ENCODE peak calls at places on chromosome 22, in four cellular contexts. S, G, D and R are unnamed samples.

GRCh38 chr22:28716686-28717085 is 24.9 kb downstream of the CHEK2 start:
- DNase-seq in S (no peak), D (no peak), G (no peak), R (no peak)

GRCh38 chr22:39243443-39244072 is 1.2 kb downstream of the PDGFB start:
- DNase-seq in G (no peak), S (no peak), D (peak; percentile 78), R (no peak)

GRCh38 chr22:42562282-42562681 is 8.5 kb downstream of the SERHL2 start:
- DNase-seq in G (no peak), D (no peak), S (no peak), R (no peak)

GRCh38 chr22:23530766-23531282 is 49.3 kb downstream of the IGLL1 start:
- DNase-seq in D (peak; percentile 17), G (no peak), S (no peak), R (no peak)

GRCh38 chr22:44412136-44412731 is 85.8 kb downstream of the RTL6 start:
- DNase-seq in D (peak; percentile 44), S (no peak), G (no peak), R (no peak)

GRCh38 chr22:48379371-48379770 is 1448.3 kb downstream of the BRD1 start:
- DNase-seq in G (no peak), S (no peak), D (peak; percentile 17), R (no peak)

GRCh38 chr22:29512031-29512430 is 32.0 kb downstream of the NEFH start:
- DNase-seq in S (no peak), G (no peak), D (no peak), R (no peak)

GRCh38 chr22:32758866-32759385 is 42.6 kb upstream of the TIMP3 start:
- DNase-seq in G (no peak), S (no peak), D (no peak), R (no peak)

GRCh38 chr22:19571995-19572394 is 47.8 kb upstream of the CLDN5 start:
- DNase-seq in S (peak; percentile 30), G (no peak), D (no peak), R (no peak)

GRCh38 chr22:23243006-23243573 is 62.8 kb downstream of the BCR start:
- DNase-seq in G (no peak), D (peak; percentile 89), S (no peak), R (no peak)

GRCh38 chr22:24285245-24285644 is 14.6 kb downstream of the SPECC1L start:
- DNase-seq in G (no peak), D (no peak), S (no peak), R (no peak)

GRCh38 chr22:21961127-21961867 is 8.6 kb upstream of the PPM1F start:
- DNase-seq in G (no peak), S (no peak), D (peak; percentile 40), R (no peak)

GRCh38 chr22:17891427-17892167 is 117.3 kb upstream of the BID start:
- DNase-seq in D (peak; percentile 82), G (peak; percentile 36), S (peak; percentile 65), R (peak; percentile 66)

GRCh38 chr22:19598054-19598855 is 74.0 kb upstream of the CLDN5 start:
- DNase-seq in G (no peak), D (no peak), S (no peak), R (no peak)

GRCh38 chr22:18110194-18110943 is at the start of gene TUBA8:
- DNase-seq in D (peak; percentile 81), G (peak; percentile 46), S (peak; percentile 46), R (peak; percentile 62)

GRCh38 chr22:17101475-17102296 is 16.9 kb downstream of the IL17RA start:
- DNase-seq in S (no peak), D (no peak), G (no peak), R (no peak)

GRCh38 chr22:50676661-50677492 is 4.3 kb downstream of the SHANK3 start:
- DNase-seq in G (no peak), S (no peak), D (no peak), R (no peak)

GRCh38 chr22:44950806-44951509 is 58.8 kb downstream of the PHF21B start:
- DNase-seq in D (no peak), G (no peak), S (no peak), R (no peak)

GRCh38 chr22:44158766-44159165 is 22.0 kb upstream of the PARVG start:
- DNase-seq in S (no peak), G (no peak), D (no peak), R (no peak)

GRCh38 chr22:49659281-49659923 is 168.3 kb downstream of the BRD1 start:
- DNase-seq in G (no peak), D (peak; percentile 31), S (peak; percentile 2), R (no peak)

DNA sequence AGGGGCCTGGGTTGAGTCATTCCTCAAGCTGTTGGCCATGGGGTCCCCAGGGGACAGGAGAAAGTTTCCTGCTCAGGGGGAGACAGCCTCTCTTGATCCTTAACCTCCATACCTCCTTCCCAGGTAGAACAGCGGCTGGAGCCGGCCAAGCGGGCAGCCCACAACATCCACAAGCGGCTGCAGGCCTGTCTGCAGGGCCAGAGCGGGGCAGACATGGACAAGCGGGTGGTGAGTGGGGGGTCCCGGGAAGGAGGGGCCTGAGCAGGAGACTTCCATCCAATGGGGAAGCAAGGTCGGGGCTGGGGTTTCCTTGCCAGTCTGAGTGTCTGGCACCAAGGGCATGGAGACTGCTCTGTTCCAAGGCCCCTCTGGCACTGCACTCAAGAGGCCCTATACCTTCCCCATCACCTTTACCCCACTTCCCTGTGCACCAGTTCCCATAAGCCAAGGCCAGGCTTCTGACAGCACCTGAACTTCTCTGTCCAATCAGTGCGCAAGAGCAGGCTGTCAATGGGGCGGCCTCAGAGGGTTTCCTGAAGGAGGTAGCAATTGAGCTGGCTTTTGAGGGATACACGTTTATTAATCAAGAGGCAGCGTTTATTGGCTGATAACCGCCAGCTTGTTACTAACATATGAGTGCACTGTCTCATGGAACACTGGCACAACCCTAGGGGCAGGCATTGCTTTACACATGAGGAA is 1.9 kb downstream of the SH3BP1 start:
- DNase-seq in G (no peak), D (no peak), S (no peak), R (no peak)
- TF ChIP-seq CTCF in G (no peak), D (no peak), S (no peak), R (no peak)

DNA sequence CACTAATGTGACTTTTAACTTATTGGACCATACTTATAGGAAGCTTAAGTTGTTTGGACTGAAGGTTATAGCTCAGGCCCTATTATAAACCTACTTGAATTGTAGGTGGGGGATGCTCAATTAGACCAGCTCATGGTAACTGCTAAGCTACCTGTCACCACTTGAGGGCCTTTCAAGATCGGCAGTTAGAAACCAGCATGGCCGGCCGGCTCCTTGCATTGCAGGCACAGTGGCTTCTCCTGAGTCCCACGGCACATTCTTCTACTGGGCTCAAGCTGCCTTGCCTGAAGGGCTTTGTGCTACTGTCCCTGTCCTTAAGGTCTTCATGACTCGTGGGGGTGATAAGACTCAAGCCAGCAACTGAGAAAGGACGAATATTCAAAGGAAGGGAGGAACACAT is 70.8 kb downstream of the TBC1D22A start:
- DNase-seq in S (no peak), G (peak; percentile 44), D (peak; percentile 87), R (no peak)
- TF ChIP-seq CTCF in S (no peak), G (no peak), D (peak; percentile 77), R (no peak)

DNA sequence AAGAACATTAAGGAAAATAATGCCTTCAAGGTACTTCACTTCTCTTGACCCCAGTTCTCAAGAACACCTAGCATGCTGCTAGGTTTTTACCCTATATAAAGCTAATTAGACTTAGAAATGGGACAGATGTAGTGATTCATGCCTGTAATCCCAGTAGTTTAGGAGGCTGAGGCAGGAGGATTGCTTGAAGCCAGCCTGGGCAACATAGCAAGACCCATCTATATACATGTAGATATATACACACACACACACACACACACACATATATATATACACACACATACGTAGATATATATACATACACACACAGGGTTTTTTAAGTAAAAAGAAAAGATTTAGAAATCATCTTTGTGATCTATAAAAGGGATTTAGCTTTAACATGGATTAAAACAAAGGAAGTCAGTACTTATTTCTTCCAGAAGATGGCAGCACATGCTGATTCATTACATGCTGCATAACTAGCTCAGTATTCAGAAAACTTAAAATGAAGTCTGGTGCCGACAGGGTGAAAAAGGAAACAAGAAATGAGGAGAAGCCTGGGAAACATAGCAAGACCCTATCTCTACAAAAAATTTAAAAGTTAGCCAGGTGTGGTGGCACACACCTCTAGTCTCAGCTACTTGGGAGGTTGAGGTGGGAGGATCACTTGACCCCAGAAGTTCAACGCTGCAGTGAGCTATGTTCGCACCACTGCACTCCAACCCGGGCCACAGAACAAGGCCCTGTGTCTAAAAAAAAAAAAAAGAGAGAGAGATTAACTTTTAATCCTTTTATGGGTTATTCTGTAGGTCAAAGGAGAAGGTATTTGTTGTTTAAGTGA is 28.5 kb upstream of the RBX1 start:
- DNase-seq in G (peak; percentile 19), D (no peak), S (peak; percentile 14), R (no peak)
- TF ChIP-seq CTCF in G (peak; percentile 71), D (peak; percentile 83), S (peak; percentile 73), R (peak; percentile 81)

GRCh38 chr22:37030560-37031281 is 11.2 kb downstream of the MPST start:
- DNase-seq in S (no peak), G (no peak), D (peak; percentile 64), R (no peak)
- TF ChIP-seq CTCF in S (no peak), G (no peak), D (peak; percentile 46), R (no peak)